ENCODE peak calls at places on chromosomes 1 and 21, in eight cellular contexts. T, A, N, P, X, C, G and H are unnamed samples.

GRCh38 chr1:163650624-163651023 is 328.9 kb downstream of the NUF2 start:
- DNase-seq in T (no peak), A (no peak), N (no peak), P (no peak), X (no peak), C (no peak), G (no peak), H (no peak)

GRCh38 chr1:32454726-32455125 is 10.1 kb upstream of the ZBTB8B start:
- DNase-seq in T (no peak), A (no peak), N (no peak), P (no peak), X (no peak), C (peak; percentile 82), G (no peak), H (peak; percentile 71)

GRCh38 chr1:159211331-159212136 is 6.9 kb downstream of the ACKR1 start:
- DNase-seq in T (peak; percentile 92), A (no peak), N (no peak), P (peak; percentile 33), X (no peak), C (peak; percentile 73), G (peak; percentile 68), H (peak; percentile 88)

GRCh38 chr1:109658533-109659051 is 2.7 kb downstream of the GSTM4 start:
- DNase-seq in T (no peak), A (no peak), N (peak; percentile 25), P (no peak), X (no peak), C (no peak), G (no peak), H (no peak)

GRCh38 chr1:101295212-101295611 is 58.4 kb downstream of the S1PR1 start:
- DNase-seq in T (no peak), A (no peak), N (no peak), P (peak; percentile 43), X (no peak), C (no peak), G (no peak), H (no peak)

GRCh38 chr1:27527857-27528700 is 38.1 kb upstream of the WASF2 start:
- DNase-seq in T (peak; percentile 81), A (peak; percentile 55), N (peak; percentile 67), P (peak; percentile 87), X (no peak), C (peak; percentile 84), G (no peak), H (peak; percentile 87)

GRCh38 chr1:98766241-98766640 is 104.7 kb downstream of the SNX7 start:
- DNase-seq in T (no peak), A (no peak), N (no peak), P (no peak), X (no peak), C (no peak), G (no peak), H (no peak)

GRCh38 chr1:231836227-231836893 is 209.8 kb downstream of the DISC1 start:
- DNase-seq in T (no peak), A (no peak), N (no peak), P (no peak), X (no peak), C (no peak), G (peak; percentile 4), H (peak; percentile 70)

GRCh38 chr1:34975312-34975711 is 9.8 kb downstream of the TMEM35B start:
- DNase-seq in T (no peak), A (no peak), N (no peak), P (no peak), X (no peak), C (no peak), G (no peak), H (no peak)

GRCh38 chr21:44425895-44426662 is 29.2 kb upstream of the LRRC3 start:
- DNase-seq in T (no peak), A (peak; percentile 38), N (no peak), P (no peak), X (no peak), C (no peak), G (no peak), H (peak; percentile 36)

GRCh38 chr1:15424981-15425380 is 13.3 kb upstream of the CTRC start:
- DNase-seq in T (no peak), A (no peak), N (no peak), P (no peak), X (no peak), C (no peak), G (no peak), H (no peak)

GRCh38 chr1:116988248-116988647 is 13.3 kb upstream of the CD101 start:
- DNase-seq in T (no peak), A (no peak), N (no peak), P (no peak), X (no peak), C (no peak), G (no peak), H (no peak)

GRCh38 chr1:227662933-227663332 is 72.2 kb downstream of the JMJD4 start:
- DNase-seq in T (no peak), A (no peak), N (no peak), P (no peak), X (no peak), C (no peak), G (no peak), H (no peak)

GRCh38 chr1:176826265-176826664 is 338.2 kb downstream of the ASTN1 start:
- DNase-seq in T (no peak), A (no peak), N (no peak), P (no peak), X (no peak), C (no peak), G (no peak), H (no peak)

GRCh38 chr1:34824817-34825454 is 32.1 kb downstream of the GJA4 start:
- DNase-seq in T (no peak), A (no peak), N (no peak), P (no peak), X (no peak), C (no peak), G (no peak), H (peak; percentile 42)

GRCh38 chr1:7526196-7526866 is 244.8 kb upstream of the VAMP3 start:
- DNase-seq in T (no peak), A (no peak), N (no peak), P (no peak), X (no peak), C (no peak), G (no peak), H (no peak)

GRCh38 chr1:15876357-15876756 is 28.9 kb downstream of the SPEN start:
- DNase-seq in T (peak; percentile 91), A (no peak), N (no peak), P (no peak), X (no peak), C (peak; percentile 71), G (peak; percentile 50), H (peak; percentile 90)

GRCh38 chr1:112515311-112516009 is 6.7 kb downstream of the WNT2B start:
- DNase-seq in T (peak; percentile 61), A (no peak), N (no peak), P (no peak), X (no peak), C (peak; percentile 96), G (peak; percentile 19), H (peak; percentile 87)

GRCh38 chr1:207787776-207788175 is 35.9 kb downstream of the CD46 start:
- DNase-seq in T (no peak), A (no peak), N (no peak), P (no peak), X (no peak), C (no peak), G (no peak), H (no peak)

GRCh38 chr1:198556969-198557368 is 16.5 kb upstream of the ATP6V1G3 start:
- DNase-seq in T (no peak), A (peak; percentile 69), N (peak; percentile 29), P (peak; percentile 23), X (peak; percentile 28), C (no peak), G (peak; percentile 53), H (no peak)

GRCh38 chr1:88998716-88999115 is 6.3 kb upstream of the KYAT3 start:
- DNase-seq in T (peak; percentile 85), A (no peak), N (no peak), P (no peak), X (no peak), C (peak; percentile 71), G (peak; percentile 74), H (no peak)

GRCh38 chr1:198632007-198632406 is 6.8 kb upstream of the PTPRC start:
- DNase-seq in T (no peak), A (no peak), N (no peak), P (no peak), X (no peak), C (no peak), G (no peak), H (no peak)

GRCh38 chr1:37931493-37932158 is 15.2 kb downstream of the INPP5B start:
- DNase-seq in T (peak; percentile 99), A (peak; percentile 98), N (peak; percentile 98), P (peak; percentile 99), X (peak; percentile 98), C (peak; percentile 99), G (peak; percentile 100), H (peak; percentile 100)

GRCh38 chr1:212954514-212954913 is 4.2 kb downstream of the VASH2 start:
- DNase-seq in T (no peak), A (no peak), N (no peak), P (no peak), X (no peak), C (no peak), G (no peak), H (no peak)
- H3K36me3 ChIP-seq in T (peaks cover 76% of the 10 kb centered on the region), A (no peaks in the 10 kb centered on the region), N (no peaks in the 10 kb centered on the region), P (no peaks in the 10 kb centered on the region), X (no peaks in the 10 kb centered on the region), C (no peaks in the 10 kb centered on the region), G (no peaks in the 10 kb centered on the region), H (peaks cover 9% of the 10 kb centered on the region)

GRCh38 chr21:41222247-41223068 is 54.5 kb downstream of the BACE2 start:
- DNase-seq in T (no peak), A (no peak), N (no peak), P (no peak), X (no peak), C (no peak), G (peak; percentile 18), H (no peak)
- H3K27me3 ChIP-seq in T (no peaks in the 10 kb centered on the region), A (no peaks in the 10 kb centered on the region), N (no peaks in the 10 kb centered on the region), P (no peaks in the 10 kb centered on the region), X (no peaks in the 10 kb centered on the region), C (no peaks in the 10 kb centered on the region), G (peaks cover 3% of the 10 kb centered on the region), H (no peaks in the 10 kb centered on the region)

DNA sequence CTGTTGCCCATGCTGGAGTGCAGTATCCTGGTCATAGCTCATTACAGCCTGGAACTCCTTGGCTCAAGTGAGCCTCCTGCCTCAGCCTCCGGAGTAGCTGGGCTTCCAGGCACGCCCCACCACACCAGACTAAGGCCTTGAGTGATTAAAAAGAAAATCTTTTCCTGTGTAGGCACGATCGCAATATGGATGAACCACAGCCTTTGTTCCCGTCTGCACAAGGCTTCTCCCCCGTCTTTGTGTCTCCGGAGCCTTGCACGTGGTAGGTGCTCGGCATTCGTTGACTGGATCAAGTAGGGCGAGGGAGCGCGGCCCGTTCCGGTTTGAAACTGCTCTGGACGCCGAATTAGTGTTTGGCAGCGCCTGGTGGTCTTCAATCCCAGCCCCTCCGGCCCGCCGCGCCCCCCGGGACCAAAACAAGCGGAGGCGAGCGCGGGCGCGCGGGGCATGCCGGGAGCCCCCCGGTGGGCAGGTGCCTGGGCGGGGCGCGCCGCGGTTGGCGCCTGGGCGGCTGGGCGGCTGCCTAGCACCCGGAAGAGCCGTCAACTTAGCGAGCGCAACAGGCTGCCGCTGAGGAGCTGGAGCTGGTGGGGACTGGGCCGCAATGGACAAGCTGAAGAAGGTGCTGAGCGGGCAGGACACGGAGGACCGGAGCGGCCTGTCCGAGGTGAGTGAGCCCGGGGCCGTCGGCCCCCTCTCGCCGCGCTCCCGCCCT is at the start of gene SFT2D2:
- DNase-seq in T (peak; percentile 80), A (peak; percentile 83), N (peak; percentile 76), P (peak; percentile 83), X (peak; percentile 64), C (peak; percentile 73), G (peak; percentile 91), H (peak; percentile 89)
- H3K4me1 ChIP-seq in T (peaks cover 18% of the 10 kb centered on the region), A (peaks cover under 1% of the 10 kb centered on the region), N (peaks cover 12% of the 10 kb centered on the region), P (peaks cover 4% of the 10 kb centered on the region), X (no peaks in the 10 kb centered on the region), C (peaks cover 8% of the 10 kb centered on the region), G (peaks cover 30% of the 10 kb centered on the region), H (peaks cover 4% of the 10 kb centered on the region)

GRCh38 chr21:32322676-32323075 is 24.0 kb downstream of the MRAP start:
- DNase-seq in T (no peak), A (no peak), N (no peak), P (no peak), X (no peak), C (no peak), G (no peak), H (peak; percentile 26)
- H3K36me3 ChIP-seq in T (peaks cover 77% of the 10 kb centered on the region), A (peaks cover 11% of the 10 kb centered on the region), N (peaks cover 60% of the 10 kb centered on the region), P (no peaks in the 10 kb centered on the region), X (peaks cover 19% of the 10 kb centered on the region), C (peaks cover 3% of the 10 kb centered on the region), G (peaks cover 98% of the 10 kb centered on the region), H (peaks cover 82% of the 10 kb centered on the region)